ENCODE peak calls at places on chromosomes 5 and 9, in eight cellular contexts. W, Y, C, B, U, P, K and D are unnamed samples.

GRCh38 chr5:132487841-132488555 is 2.6 kb downstream of the IRF1 start:
- DNase-seq in U (no peak), B (no peak), C (no peak), Y (no peak), P (no peak), W (no peak), K (peak), D (no peak)

GRCh38 chr5:157026789-157027424 is 32.0 kb downstream of the HAVCR1 start:
- DNase-seq in B (no peak), P (no peak), W (peak), K (no peak), U (peak), Y (no peak), C (no peak), D (no peak)

GRCh38 chr5:144191998-144192397 is 21.3 kb downstream of the KCTD16 start:
- DNase-seq in U (peak), C (no peak), W (no peak), Y (peak), P (peak), K (peak), B (peak), D (no peak)

GRCh38 chr9:89528131-89528530 is 30.2 kb upstream of the SEMA4D start:
- DNase-seq in C (no peak), K (no peak), W (no peak), P (no peak), Y (no peak), B (no peak), U (no peak), D (no peak)

GRCh38 chr5:133819977-133820471 is 148.4 kb downstream of the C5orf15 start:
- DNase-seq in U (peak), Y (peak), K (no peak), W (no peak), B (no peak), P (no peak), C (no peak), D (no peak)

GRCh38 chr5:77087484-77088291 is 603 bp upstream of the ZBED3 start:
- DNase-seq in P (no peak), B (no peak), U (no peak), C (no peak), Y (peak), K (no peak), W (no peak), D (no peak)

GRCh38 chr5:135052511-135053145 is 18.6 kb upstream of the PITX1 start:
- DNase-seq in W (no peak), C (peak), P (no peak), U (no peak), B (no peak), K (no peak), Y (no peak), D (no peak)

GRCh38 chr9:37350486-37351190 is 71.9 kb upstream of the GRHPR start:
- DNase-seq in B (peak), W (no peak), P (no peak), K (no peak), C (no peak), Y (peak), U (no peak), D (no peak)